ENCODE peak calls at places on chromosomes 11 and 22, in ten cellular contexts. One of them, this sample, is unnamed.

GRCh38 chr11:117918366-117919255 is 10.6 kb downstream of the TMPRSS13 start:
- DNase-seq in activated T-helper 2 cell treated with anti-CD3 and anti-CD28 coated beads, Interferon-gamma antibody, Interleukin-2, Interleukin-4, amounts not matched to agents 10 μg/mL and 5 μg/mL and 100 μg/mL, durations not matched to agents 14 hours and 24 hours and 36 hours: no peak
- DNase-seq in pons: no peak
- DNase-seq in DMS79 treated with DMSO at 0.1 percent for 48 hours: no peak
- DNase-seq in EL: no peak
- DNase-seq in MV-4-11: no peak
- DNase-seq in omental fat pad: peak
- DNase-seq in left colon: peak
- DNase-seq in naive thymus-derived CD8-positive, alpha-beta T cell: peak
- DNase-seq in mucosa of descending colon: no peak
- DNase-seq in this sample: no peak

GRCh38 chr11:128728767-128729587 is 35.1 kb downstream of the FLI1 start:
- DNase-seq in pons: no peak
- DNase-seq in left colon: no peak
- DNase-seq in MV-4-11: no peak
- DNase-seq in EL: no peak
- DNase-seq in naive thymus-derived CD8-positive, alpha-beta T cell: no peak
- DNase-seq in activated T-helper 2 cell treated with anti-CD3 and anti-CD28 coated beads, Interferon-gamma antibody, Interleukin-2, Interleukin-4, amounts not matched to agents 10 μg/mL and 5 μg/mL and 100 μg/mL, durations not matched to agents 14 hours and 24 hours and 36 hours: no peak
- DNase-seq in mucosa of descending colon: no peak
- DNase-seq in DMS79 treated with DMSO at 0.1 percent for 48 hours: no peak
- DNase-seq in omental fat pad: no peak
- DNase-seq in this sample: peak

GRCh38 chr22:19871023-19871844 is 16.6 kb upstream of the GNB1L start:
- DNase-seq in left colon: no peak
- DNase-seq in EL: no peak
- DNase-seq in MV-4-11: no peak
- DNase-seq in activated T-helper 2 cell treated with anti-CD3 and anti-CD28 coated beads, Interferon-gamma antibody, Interleukin-2, Interleukin-4, amounts not matched to agents 10 μg/mL and 5 μg/mL and 100 μg/mL, durations not matched to agents 14 hours and 24 hours and 36 hours: no peak
- DNase-seq in mucosa of descending colon: no peak
- DNase-seq in omental fat pad: peak
- DNase-seq in pons: no peak
- DNase-seq in DMS79 treated with DMSO at 0.1 percent for 48 hours: no peak
- DNase-seq in naive thymus-derived CD8-positive, alpha-beta T cell: peak
- DNase-seq in this sample: no peak

GRCh38 chr11:96607890-96608558 is 218.2 kb downstream of the JRKL start:
- DNase-seq in pons: no peak
- DNase-seq in omental fat pad: no peak
- DNase-seq in naive thymus-derived CD8-positive, alpha-beta T cell: no peak
- DNase-seq in activated T-helper 2 cell treated with anti-CD3 and anti-CD28 coated beads, Interferon-gamma antibody, Interleukin-2, Interleukin-4, amounts not matched to agents 10 μg/mL and 5 μg/mL and 100 μg/mL, durations not matched to agents 14 hours and 24 hours and 36 hours: no peak
- DNase-seq in mucosa of descending colon: no peak
- DNase-seq in EL: peak
- DNase-seq in left colon: no peak
- DNase-seq in DMS79 treated with DMSO at 0.1 percent for 48 hours: no peak
- DNase-seq in MV-4-11: no peak
- DNase-seq in this sample: no peak

GRCh38 chr11:100445231-100445735 is 241.8 kb upstream of the ARHGAP42 start:
- DNase-seq in MV-4-11: no peak
- DNase-seq in DMS79 treated with DMSO at 0.1 percent for 48 hours: peak
- DNase-seq in mucosa of descending colon: no peak
- DNase-seq in pons: peak
- DNase-seq in omental fat pad: no peak
- DNase-seq in EL: no peak
- DNase-seq in activated T-helper 2 cell treated with anti-CD3 and anti-CD28 coated beads, Interferon-gamma antibody, Interleukin-2, Interleukin-4, amounts not matched to agents 10 μg/mL and 5 μg/mL and 100 μg/mL, durations not matched to agents 14 hours and 24 hours and 36 hours: no peak
- DNase-seq in naive thymus-derived CD8-positive, alpha-beta T cell: no peak
- DNase-seq in left colon: no peak
- DNase-seq in this sample: no peak

GRCh38 chr11:69972351-69972802 is 105.7 kb upstream of the ANO1 start:
- DNase-seq in EL: no peak
- DNase-seq in left colon: peak
- DNase-seq in MV-4-11: no peak
- DNase-seq in activated T-helper 2 cell treated with anti-CD3 and anti-CD28 coated beads, Interferon-gamma antibody, Interleukin-2, Interleukin-4, amounts not matched to agents 10 μg/mL and 5 μg/mL and 100 μg/mL, durations not matched to agents 14 hours and 24 hours and 36 hours: no peak
- DNase-seq in pons: no peak
- DNase-seq in mucosa of descending colon: peak
- DNase-seq in naive thymus-derived CD8-positive, alpha-beta T cell: no peak
- DNase-seq in DMS79 treated with DMSO at 0.1 percent for 48 hours: no peak
- DNase-seq in omental fat pad: no peak
- DNase-seq in this sample: no peak

GRCh38 chr11:73520358-73521061 is 77.4 kb downstream of the FAM168A start:
- DNase-seq in MV-4-11: no peak
- DNase-seq in DMS79 treated with DMSO at 0.1 percent for 48 hours: no peak
- DNase-seq in mucosa of descending colon: no peak
- DNase-seq in activated T-helper 2 cell treated with anti-CD3 and anti-CD28 coated beads, Interferon-gamma antibody, Interleukin-2, Interleukin-4, amounts not matched to agents 10 μg/mL and 5 μg/mL and 100 μg/mL, durations not matched to agents 14 hours and 24 hours and 36 hours: no peak
- DNase-seq in pons: no peak
- DNase-seq in left colon: no peak
- DNase-seq in EL: no peak
- DNase-seq in naive thymus-derived CD8-positive, alpha-beta T cell: no peak
- DNase-seq in omental fat pad: no peak
- DNase-seq in this sample: no peak

GRCh38 chr11:81165164-81165563 is 1568.5 kb downstream of the FAM181B start:
- DNase-seq in MV-4-11: no peak
- DNase-seq in DMS79 treated with DMSO at 0.1 percent for 48 hours: no peak
- DNase-seq in mucosa of descending colon: no peak
- DNase-seq in omental fat pad: no peak
- DNase-seq in activated T-helper 2 cell treated with anti-CD3 and anti-CD28 coated beads, Interferon-gamma antibody, Interleukin-2, Interleukin-4, amounts not matched to agents 10 μg/mL and 5 μg/mL and 100 μg/mL, durations not matched to agents 14 hours and 24 hours and 36 hours: no peak
- DNase-seq in pons: peak
- DNase-seq in EL: no peak
- DNase-seq in naive thymus-derived CD8-positive, alpha-beta T cell: no peak
- DNase-seq in left colon: no peak
- DNase-seq in this sample: no peak

GRCh38 chr11:67437082-67437821 is at the start of gene PTPRCAP:
- DNase-seq in left colon: no peak
- DNase-seq in omental fat pad: no peak
- DNase-seq in naive thymus-derived CD8-positive, alpha-beta T cell: peak
- DNase-seq in pons: no peak
- DNase-seq in activated T-helper 2 cell treated with anti-CD3 and anti-CD28 coated beads, Interferon-gamma antibody, Interleukin-2, Interleukin-4, amounts not matched to agents 10 μg/mL and 5 μg/mL and 100 μg/mL, durations not matched to agents 14 hours and 24 hours and 36 hours: peak
- DNase-seq in MV-4-11: no peak
- DNase-seq in EL: no peak
- DNase-seq in mucosa of descending colon: peak
- DNase-seq in DMS79 treated with DMSO at 0.1 percent for 48 hours: no peak
- DNase-seq in this sample: peak

GRCh38 chr11:14541180-14541579 is 21.0 kb upstream of the PSMA1 start:
- DNase-seq in activated T-helper 2 cell treated with anti-CD3 and anti-CD28 coated beads, Interferon-gamma antibody, Interleukin-2, Interleukin-4, amounts not matched to agents 10 μg/mL and 5 μg/mL and 100 μg/mL, durations not matched to agents 14 hours and 24 hours and 36 hours: no peak
- DNase-seq in DMS79 treated with DMSO at 0.1 percent for 48 hours: no peak
- DNase-seq in mucosa of descending colon: peak
- DNase-seq in EL: no peak
- DNase-seq in pons: peak
- DNase-seq in left colon: no peak
- DNase-seq in omental fat pad: no peak
- DNase-seq in naive thymus-derived CD8-positive, alpha-beta T cell: no peak
- DNase-seq in MV-4-11: peak
- DNase-seq in this sample: no peak

GRCh38 chr22:36288571-36289405 is 35.9 kb downstream of the APOL1 start:
- DNase-seq in mucosa of descending colon: no peak
- DNase-seq in pons: no peak
- DNase-seq in omental fat pad: no peak
- DNase-seq in EL: no peak
- DNase-seq in activated T-helper 2 cell treated with anti-CD3 and anti-CD28 coated beads, Interferon-gamma antibody, Interleukin-2, Interleukin-4, amounts not matched to agents 10 μg/mL and 5 μg/mL and 100 μg/mL, durations not matched to agents 14 hours and 24 hours and 36 hours: no peak
- DNase-seq in left colon: no peak
- DNase-seq in DMS79 treated with DMSO at 0.1 percent for 48 hours: no peak
- DNase-seq in MV-4-11: no peak
- DNase-seq in naive thymus-derived CD8-positive, alpha-beta T cell: no peak
- DNase-seq in this sample: no peak

GRCh38 chr11:2437516-2437915 is 6.8 kb downstream of the TRPM5 start:
- DNase-seq in mucosa of descending colon: peak
- DNase-seq in pons: no peak
- DNase-seq in activated T-helper 2 cell treated with anti-CD3 and anti-CD28 coated beads, Interferon-gamma antibody, Interleukin-2, Interleukin-4, amounts not matched to agents 10 μg/mL and 5 μg/mL and 100 μg/mL, durations not matched to agents 14 hours and 24 hours and 36 hours: no peak
- DNase-seq in MV-4-11: no peak
- DNase-seq in EL: no peak
- DNase-seq in left colon: no peak
- DNase-seq in naive thymus-derived CD8-positive, alpha-beta T cell: peak
- DNase-seq in DMS79 treated with DMSO at 0.1 percent for 48 hours: no peak
- DNase-seq in omental fat pad: no peak
- DNase-seq in this sample: no peak

GRCh38 chr11:9815486-9816136 is 151.7 kb downstream of the SWAP70 start:
- DNase-seq in naive thymus-derived CD8-positive, alpha-beta T cell: no peak
- DNase-seq in mucosa of descending colon: no peak
- DNase-seq in EL: peak
- DNase-seq in pons: no peak
- DNase-seq in DMS79 treated with DMSO at 0.1 percent for 48 hours: no peak
- DNase-seq in MV-4-11: peak
- DNase-seq in omental fat pad: no peak
- DNase-seq in left colon: no peak
- DNase-seq in activated T-helper 2 cell treated with anti-CD3 and anti-CD28 coated beads, Interferon-gamma antibody, Interleukin-2, Interleukin-4, amounts not matched to agents 10 μg/mL and 5 μg/mL and 100 μg/mL, durations not matched to agents 14 hours and 24 hours and 36 hours: no peak
- DNase-seq in this sample: no peak

GRCh38 chr11:60786811-60787567 is 1.9 kb downstream of the MS4A10 start:
- DNase-seq in EL: peak
- DNase-seq in MV-4-11: no peak
- DNase-seq in omental fat pad: peak
- DNase-seq in mucosa of descending colon: peak
- DNase-seq in DMS79 treated with DMSO at 0.1 percent for 48 hours: peak
- DNase-seq in pons: peak
- DNase-seq in naive thymus-derived CD8-positive, alpha-beta T cell: peak
- DNase-seq in activated T-helper 2 cell treated with anti-CD3 and anti-CD28 coated beads, Interferon-gamma antibody, Interleukin-2, Interleukin-4, amounts not matched to agents 10 μg/mL and 5 μg/mL and 100 μg/mL, durations not matched to agents 14 hours and 24 hours and 36 hours: no peak
- DNase-seq in left colon: peak
- DNase-seq in this sample: no peak

GRCh38 chr11:118194835-118195627 is 18.6 kb upstream of the SCN2B start:
- DNase-seq in activated T-helper 2 cell treated with anti-CD3 and anti-CD28 coated beads, Interferon-gamma antibody, Interleukin-2, Interleukin-4, amounts not matched to agents 10 μg/mL and 5 μg/mL and 100 μg/mL, durations not matched to agents 14 hours and 24 hours and 36 hours: no peak
- DNase-seq in EL: peak
- DNase-seq in DMS79 treated with DMSO at 0.1 percent for 48 hours: no peak
- DNase-seq in left colon: peak
- DNase-seq in mucosa of descending colon: peak
- DNase-seq in omental fat pad: peak
- DNase-seq in naive thymus-derived CD8-positive, alpha-beta T cell: no peak
- DNase-seq in pons: peak
- DNase-seq in MV-4-11: no peak
- DNase-seq in this sample: no peak

GRCh38 chr11:130315354-130315970 is 745 bp upstream of the ZBTB44 start:
- DNase-seq in EL: no peak
- DNase-seq in DMS79 treated with DMSO at 0.1 percent for 48 hours: peak
- DNase-seq in left colon: peak
- DNase-seq in activated T-helper 2 cell treated with anti-CD3 and anti-CD28 coated beads, Interferon-gamma antibody, Interleukin-2, Interleukin-4, amounts not matched to agents 10 μg/mL and 5 μg/mL and 100 μg/mL, durations not matched to agents 14 hours and 24 hours and 36 hours: peak
- DNase-seq in omental fat pad: no peak
- DNase-seq in mucosa of descending colon: peak
- DNase-seq in MV-4-11: no peak
- DNase-seq in pons: no peak
- DNase-seq in naive thymus-derived CD8-positive, alpha-beta T cell: peak
- DNase-seq in this sample: peak

GRCh38 chr22:21938071-21938822 is 14.4 kb downstream of the PPM1F start:
- DNase-seq in omental fat pad: peak
- DNase-seq in naive thymus-derived CD8-positive, alpha-beta T cell: peak
- DNase-seq in mucosa of descending colon: peak
- DNase-seq in MV-4-11: peak
- DNase-seq in activated T-helper 2 cell treated with anti-CD3 and anti-CD28 coated beads, Interferon-gamma antibody, Interleukin-2, Interleukin-4, amounts not matched to agents 10 μg/mL and 5 μg/mL and 100 μg/mL, durations not matched to agents 14 hours and 24 hours and 36 hours: peak
- DNase-seq in EL: peak
- DNase-seq in DMS79 treated with DMSO at 0.1 percent for 48 hours: peak
- DNase-seq in left colon: peak
- DNase-seq in pons: peak
- DNase-seq in this sample: peak

GRCh38 chr22:38964989-38965388 is 7.6 kb downstream of the APOBEC3A start:
- DNase-seq in MV-4-11: no peak
- DNase-seq in naive thymus-derived CD8-positive, alpha-beta T cell: no peak
- DNase-seq in omental fat pad: no peak
- DNase-seq in pons: no peak
- DNase-seq in mucosa of descending colon: peak
- DNase-seq in EL: no peak
- DNase-seq in left colon: no peak
- DNase-seq in DMS79 treated with DMSO at 0.1 percent for 48 hours: no peak
- DNase-seq in activated T-helper 2 cell treated with anti-CD3 and anti-CD28 coated beads, Interferon-gamma antibody, Interleukin-2, Interleukin-4, amounts not matched to agents 10 μg/mL and 5 μg/mL and 100 μg/mL, durations not matched to agents 14 hours and 24 hours and 36 hours: no peak
- DNase-seq in this sample: no peak

GRCh38 chr22:49329636-49330035 is 498.0 kb downstream of the BRD1 start:
- DNase-seq in EL: no peak
- DNase-seq in omental fat pad: no peak
- DNase-seq in left colon: no peak
- DNase-seq in mucosa of descending colon: no peak
- DNase-seq in naive thymus-derived CD8-positive, alpha-beta T cell: no peak
- DNase-seq in DMS79 treated with DMSO at 0.1 percent for 48 hours: no peak
- DNase-seq in MV-4-11: no peak
- DNase-seq in activated T-helper 2 cell treated with anti-CD3 and anti-CD28 coated beads, Interferon-gamma antibody, Interleukin-2, Interleukin-4, amounts not matched to agents 10 μg/mL and 5 μg/mL and 100 μg/mL, durations not matched to agents 14 hours and 24 hours and 36 hours: no peak
- DNase-seq in pons: no peak
- DNase-seq in this sample: no peak

GRCh38 chr22:30865656-30866055 is 102.9 kb downstream of the MORC2 start:
- DNase-seq in DMS79 treated with DMSO at 0.1 percent for 48 hours: no peak
- DNase-seq in mucosa of descending colon: peak
- DNase-seq in MV-4-11: no peak
- DNase-seq in left colon: peak
- DNase-seq in EL: no peak
- DNase-seq in activated T-helper 2 cell treated with anti-CD3 and anti-CD28 coated beads, Interferon-gamma antibody, Interleukin-2, Interleukin-4, amounts not matched to agents 10 μg/mL and 5 μg/mL and 100 μg/mL, durations not matched to agents 14 hours and 24 hours and 36 hours: no peak
- DNase-seq in omental fat pad: no peak
- DNase-seq in pons: no peak
- DNase-seq in naive thymus-derived CD8-positive, alpha-beta T cell: peak
- DNase-seq in this sample: no peak

GRCh38 chr11:14308114-14308896 is 50.7 kb downstream of the RRAS2 start:
- DNase-seq in EL: peak
- DNase-seq in naive thymus-derived CD8-positive, alpha-beta T cell: no peak
- DNase-seq in pons: peak
- DNase-seq in mucosa of descending colon: no peak
- DNase-seq in DMS79 treated with DMSO at 0.1 percent for 48 hours: no peak
- DNase-seq in left colon: no peak
- DNase-seq in omental fat pad: no peak
- DNase-seq in MV-4-11: peak
- DNase-seq in activated T-helper 2 cell treated with anti-CD3 and anti-CD28 coated beads, Interferon-gamma antibody, Interleukin-2, Interleukin-4, amounts not matched to agents 10 μg/mL and 5 μg/mL and 100 μg/mL, durations not matched to agents 14 hours and 24 hours and 36 hours: no peak
- DNase-seq in this sample: no peak

GRCh38 chr11:208177-208916 is 839 bp downstream of the RIC8A start:
- DNase-seq in pons: peak
- DNase-seq in omental fat pad: no peak
- DNase-seq in left colon: peak
- DNase-seq in naive thymus-derived CD8-positive, alpha-beta T cell: peak
- DNase-seq in activated T-helper 2 cell treated with anti-CD3 and anti-CD28 coated beads, Interferon-gamma antibody, Interleukin-2, Interleukin-4, amounts not matched to agents 10 μg/mL and 5 μg/mL and 100 μg/mL, durations not matched to agents 14 hours and 24 hours and 36 hours: peak
- DNase-seq in DMS79 treated with DMSO at 0.1 percent for 48 hours: peak
- DNase-seq in EL: peak
- DNase-seq in MV-4-11: peak
- DNase-seq in mucosa of descending colon: peak
- DNase-seq in this sample: peak

GRCh38 chr11:132234878-132235277 is 864.5 kb downstream of the NTM start:
- DNase-seq in omental fat pad: no peak
- DNase-seq in activated T-helper 2 cell treated with anti-CD3 and anti-CD28 coated beads, Interferon-gamma antibody, Interleukin-2, Interleukin-4, amounts not matched to agents 10 μg/mL and 5 μg/mL and 100 μg/mL, durations not matched to agents 14 hours and 24 hours and 36 hours: no peak
- DNase-seq in EL: peak
- DNase-seq in pons: peak
- DNase-seq in MV-4-11: no peak
- DNase-seq in mucosa of descending colon: no peak
- DNase-seq in left colon: no peak
- DNase-seq in naive thymus-derived CD8-positive, alpha-beta T cell: no peak
- DNase-seq in DMS79 treated with DMSO at 0.1 percent for 48 hours: no peak
- DNase-seq in this sample: no peak

GRCh38 chr11:117861151-117862018 is 15.1 kb downstream of the FXYD6 start:
- DNase-seq in naive thymus-derived CD8-positive, alpha-beta T cell: no peak
- DNase-seq in DMS79 treated with DMSO at 0.1 percent for 48 hours: peak
- DNase-seq in left colon: no peak
- DNase-seq in pons: no peak
- DNase-seq in activated T-helper 2 cell treated with anti-CD3 and anti-CD28 coated beads, Interferon-gamma antibody, Interleukin-2, Interleukin-4, amounts not matched to agents 10 μg/mL and 5 μg/mL and 100 μg/mL, durations not matched to agents 14 hours and 24 hours and 36 hours: no peak
- DNase-seq in MV-4-11: no peak
- DNase-seq in omental fat pad: no peak
- DNase-seq in EL: no peak
- DNase-seq in mucosa of descending colon: no peak
- DNase-seq in this sample: no peak

GRCh38 chr11:103085758-103086365 is 6.1 kb downstream of the DCUN1D5 start:
- DNase-seq in left colon: no peak
- DNase-seq in mucosa of descending colon: no peak
- DNase-seq in omental fat pad: no peak
- DNase-seq in MV-4-11: no peak
- DNase-seq in pons: no peak
- DNase-seq in DMS79 treated with DMSO at 0.1 percent for 48 hours: no peak
- DNase-seq in EL: no peak
- DNase-seq in naive thymus-derived CD8-positive, alpha-beta T cell: no peak
- DNase-seq in activated T-helper 2 cell treated with anti-CD3 and anti-CD28 coated beads, Interferon-gamma antibody, Interleukin-2, Interleukin-4, amounts not matched to agents 10 μg/mL and 5 μg/mL and 100 μg/mL, durations not matched to agents 14 hours and 24 hours and 36 hours: no peak
- DNase-seq in this sample: no peak

GRCh38 chr11:83054001-83054400 is 17.7 kb downstream of the RAB30 start:
- DNase-seq in omental fat pad: no peak
- DNase-seq in pons: no peak
- DNase-seq in MV-4-11: peak
- DNase-seq in activated T-helper 2 cell treated with anti-CD3 and anti-CD28 coated beads, Interferon-gamma antibody, Interleukin-2, Interleukin-4, amounts not matched to agents 10 μg/mL and 5 μg/mL and 100 μg/mL, durations not matched to agents 14 hours and 24 hours and 36 hours: no peak
- DNase-seq in EL: no peak
- DNase-seq in DMS79 treated with DMSO at 0.1 percent for 48 hours: no peak
- DNase-seq in left colon: no peak
- DNase-seq in mucosa of descending colon: no peak
- DNase-seq in naive thymus-derived CD8-positive, alpha-beta T cell: no peak
- DNase-seq in this sample: no peak

GRCh38 chr11:69471329-69472052 is 10.0 kb upstream of the LINC01488 start:
- DNase-seq in omental fat pad: no peak
- DNase-seq in activated T-helper 2 cell treated with anti-CD3 and anti-CD28 coated beads, Interferon-gamma antibody, Interleukin-2, Interleukin-4, amounts not matched to agents 10 μg/mL and 5 μg/mL and 100 μg/mL, durations not matched to agents 14 hours and 24 hours and 36 hours: no peak
- DNase-seq in pons: no peak
- DNase-seq in EL: no peak
- DNase-seq in naive thymus-derived CD8-positive, alpha-beta T cell: peak
- DNase-seq in mucosa of descending colon: peak
- DNase-seq in left colon: no peak
- DNase-seq in MV-4-11: no peak
- DNase-seq in DMS79 treated with DMSO at 0.1 percent for 48 hours: no peak
- DNase-seq in this sample: no peak

GRCh38 chr22:45768490-45768889 is 96.9 kb downstream of the ATXN10 start:
- DNase-seq in pons: no peak
- DNase-seq in DMS79 treated with DMSO at 0.1 percent for 48 hours: no peak
- DNase-seq in mucosa of descending colon: no peak
- DNase-seq in EL: no peak
- DNase-seq in MV-4-11: no peak
- DNase-seq in naive thymus-derived CD8-positive, alpha-beta T cell: no peak
- DNase-seq in omental fat pad: no peak
- DNase-seq in left colon: no peak
- DNase-seq in activated T-helper 2 cell treated with anti-CD3 and anti-CD28 coated beads, Interferon-gamma antibody, Interleukin-2, Interleukin-4, amounts not matched to agents 10 μg/mL and 5 μg/mL and 100 μg/mL, durations not matched to agents 14 hours and 24 hours and 36 hours: no peak
- DNase-seq in this sample: no peak